ENCODE peak calls at places on chromosomes 5 and 9, in four cellular contexts. W is DND-41, T is B cell, A is GM10248. K is an unnamed sample.

GRCh38 chr5:53381-54174 is 38.4 kb upstream of the PLEKHG4B start:
- DNase-seq in T (no peak), A (no peak), W (no peak), K (no peak)

GRCh38 chr5:20636686-20637085 is 648.7 kb upstream of the CDH18 start:
- DNase-seq in A (no peak), W (no peak), T (no peak), K (no peak)

GRCh38 chr5:55172937-55173695 is at the start of gene CDC20B:
- DNase-seq in A (peak), W (peak), T (peak), K (peak)

GRCh38 chr9:113578279-113578865 is 114.8 kb downstream of the RGS3 start:
- DNase-seq in T (no peak), W (no peak), A (no peak), K (no peak)

GRCh38 chr9:79163544-79163943 is 408.2 kb upstream of the TLE4 start:
- DNase-seq in T (no peak), W (no peak), A (no peak), K (no peak)

GRCh38 chr5:24789631-24790354 is 145.0 kb upstream of the CDH10 start:
- DNase-seq in A (no peak), W (no peak), T (no peak), K (no peak)

GRCh38 chr9:15422355-15423327 is at the start of gene SNAPC3:
- DNase-seq in W (peak), A (peak), T (peak), K (peak)

GRCh38 chr5:143063175-143063970 is 293.2 kb downstream of the ARHGAP26 start:
- DNase-seq in A (no peak), T (no peak), W (no peak), K (no peak)

GRCh38 chr5:96537386-96537785 is 104.3 kb upstream of the PCSK1 start:
- DNase-seq in A (no peak), T (no peak), W (peak), K (no peak)

GRCh38 chr5:6804766-6805165 is 91.5 kb downstream of the TENT4A start:
- DNase-seq in T (no peak), A (no peak), W (no peak), K (no peak)

GRCh38 chr9:90801507-90802289 is at the start of gene SYK:
- DNase-seq in W (no peak), A (peak), T (peak), K (peak)

GRCh38 chr5:34499001-34499734 is 157.0 kb upstream of the RAI14 start:
- DNase-seq in W (no peak), T (peak), A (peak), K (no peak)

DNA sequence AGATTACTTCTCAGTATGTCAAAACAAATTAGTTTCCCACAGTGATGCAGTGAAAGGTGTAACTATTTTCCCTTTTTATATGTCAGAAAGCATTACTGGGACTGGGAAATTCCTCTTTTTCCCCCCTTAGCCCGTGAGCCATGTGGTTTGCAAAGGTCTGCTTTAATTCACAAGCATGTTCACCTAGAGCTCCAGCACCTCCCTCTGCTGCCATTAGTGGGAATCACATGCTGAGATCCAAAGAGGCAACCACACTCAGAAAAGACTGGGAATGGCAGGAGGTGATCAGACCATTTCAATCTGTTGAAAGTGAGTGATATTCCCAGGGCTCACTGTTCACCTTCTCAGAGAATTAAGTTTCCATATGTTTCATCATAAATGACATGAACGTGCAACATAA is 703.7 kb upstream of the WWC1 start:
- DNase-seq in T (no peak), W (no peak), A (no peak), K (no peak)
- TF ChIP-seq CTCF in T (no peak), W (no peak), A (no peak), K (no peak)

GRCh38 chr5:72522607-72523006 is 15.4 kb upstream of the ZNF366 start:
- DNase-seq in W (no peak), T (no peak), A (no peak), K (no peak)

GRCh38 chr5:72519191-72519590 is 12.0 kb upstream of the ZNF366 start:
- DNase-seq in A (no peak), T (no peak), W (no peak), K (no peak)

GRCh38 chr5:72525816-72526215 is 18.6 kb upstream of the ZNF366 start:
- DNase-seq in T (no peak), A (no peak), W (no peak), K (no peak)

GRCh38 chr5:72529383-72529782 is 22.2 kb upstream of the ZNF366 start:
- DNase-seq in A (no peak), W (no peak), T (no peak), K (no peak)

DNA sequence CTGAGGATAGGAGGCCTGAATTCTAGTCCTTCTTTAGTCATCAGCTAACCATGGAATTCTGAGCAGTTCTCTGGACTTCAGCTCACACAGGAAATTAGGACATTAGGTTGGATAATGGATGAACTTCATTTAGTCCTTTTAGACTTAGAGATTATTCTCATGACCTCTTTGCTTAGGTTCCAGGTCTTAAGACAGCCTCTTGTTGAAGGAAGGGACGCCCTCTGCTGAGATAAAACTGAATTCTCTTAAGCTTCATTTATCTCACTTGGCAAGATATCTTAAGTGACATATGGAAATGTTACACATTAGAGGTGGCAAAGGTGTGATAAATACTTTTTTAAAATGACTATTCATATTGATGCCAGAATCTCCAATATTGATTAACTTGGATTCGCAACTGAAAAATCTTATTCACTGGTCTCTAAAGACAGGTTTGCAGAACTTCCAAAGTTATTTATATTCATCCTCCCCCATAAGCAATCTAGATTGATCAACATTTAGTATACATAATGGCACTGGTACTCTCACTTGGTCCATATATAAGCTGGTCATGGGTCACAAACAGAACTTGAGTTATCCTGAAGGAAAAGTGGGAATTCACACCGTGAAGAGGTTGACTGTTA is 16.9 kb upstream of the ZNF366 start:
- DNase-seq in W (no peak), T (no peak), A (peak), K (no peak)
- TF ChIP-seq CTCF in W (peak), T (peak), A (peak), K (no peak)

DNA sequence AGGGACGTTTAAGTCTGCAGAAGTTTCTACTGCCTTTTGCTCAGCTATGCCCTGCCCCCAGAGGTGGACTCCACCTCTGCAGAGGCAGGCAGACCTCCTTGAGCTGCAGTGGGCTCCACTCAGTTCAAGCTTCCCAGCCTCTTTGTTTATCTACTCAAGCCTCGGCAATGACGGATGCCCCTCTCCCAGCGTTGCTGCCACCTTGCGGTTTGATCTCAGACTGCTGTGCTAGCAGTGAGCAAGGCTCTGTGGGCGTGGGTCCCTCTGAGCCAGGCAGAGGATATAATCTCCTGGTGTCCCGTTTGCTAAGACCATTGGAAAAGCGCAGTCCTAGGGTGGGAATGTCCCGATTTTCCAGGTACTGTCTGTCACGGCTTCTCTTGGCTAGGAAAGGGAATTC is 2188.5 kb upstream of the WWC1 start:
- DNase-seq in A (no peak), W (no peak), T (no peak), K (no peak)
- TF ChIP-seq CTCF in A (no peak), W (no peak), T (no peak), K (no peak)

GRCh38 chr5:51411917-51412316 is 28.7 kb downstream of the ISL1 start:
- DNase-seq in A (no peak), T (no peak), W (no peak), K (no peak)

GRCh38 chr5:51414516-51414915 is 31.3 kb downstream of the ISL1 start:
- DNase-seq in T (no peak), W (no peak), A (no peak), K (no peak)

DNA sequence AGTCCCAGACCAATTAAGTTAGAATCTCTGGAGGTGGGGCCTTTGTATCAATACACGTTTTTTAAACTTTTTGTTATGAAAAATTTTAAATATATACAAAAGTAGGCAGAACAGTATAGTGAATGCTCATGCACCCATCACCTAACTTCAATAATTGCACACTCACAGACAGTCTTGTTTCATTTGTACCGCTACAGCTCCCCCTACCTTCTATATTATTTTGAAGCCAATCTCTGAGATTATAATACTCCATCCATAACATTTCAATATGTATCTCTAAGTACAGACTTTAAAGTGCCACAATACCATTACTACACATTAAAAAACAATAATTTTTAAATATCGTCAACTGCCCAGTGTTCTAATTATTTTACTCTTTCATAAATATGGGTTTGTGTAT is 32.9 kb downstream of the ISL1 start:
- DNase-seq in W (no peak), A (no peak), T (no peak), K (no peak)
- TF ChIP-seq CTCF in W (peak), A (no peak), T (no peak), K (no peak)

DNA sequence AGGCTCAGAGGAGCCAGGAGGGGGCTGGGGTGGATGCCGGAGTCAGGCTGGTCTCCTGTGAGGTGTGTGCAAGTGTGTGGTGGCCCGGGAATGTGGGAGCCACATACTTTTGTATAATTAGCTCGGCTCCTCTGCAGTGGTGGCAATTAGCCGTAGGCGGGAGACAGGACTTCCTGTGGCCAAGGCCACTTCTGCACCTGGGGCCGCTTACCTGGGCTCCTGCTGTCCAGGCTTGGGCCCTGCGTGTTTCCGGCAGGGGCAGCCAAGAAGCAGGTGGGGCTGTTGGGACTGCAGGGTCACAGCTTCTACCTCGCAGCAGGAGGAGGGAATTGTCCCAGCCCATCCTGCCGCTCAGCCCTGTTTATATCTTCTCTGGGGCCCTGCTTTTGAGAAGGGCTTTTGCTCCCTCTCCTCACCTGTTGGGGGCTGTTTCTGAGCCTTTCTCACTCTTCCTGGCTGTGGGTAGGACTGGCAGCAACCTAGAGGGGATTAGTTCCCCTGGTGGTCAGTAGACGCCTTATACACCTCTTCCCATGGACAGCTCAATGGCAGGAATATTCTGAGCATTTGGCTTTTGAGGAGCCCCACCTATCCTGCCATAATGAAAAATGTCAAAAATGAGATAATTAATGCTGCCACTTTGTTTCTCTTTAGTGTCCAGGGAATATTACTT is 145.4 kb upstream of the PITX1 start:
- DNase-seq in W (no peak), A (no peak), T (no peak), K (no peak)
- TF ChIP-seq CTCF in W (no peak), A (no peak), T (no peak), K (no peak)

DNA sequence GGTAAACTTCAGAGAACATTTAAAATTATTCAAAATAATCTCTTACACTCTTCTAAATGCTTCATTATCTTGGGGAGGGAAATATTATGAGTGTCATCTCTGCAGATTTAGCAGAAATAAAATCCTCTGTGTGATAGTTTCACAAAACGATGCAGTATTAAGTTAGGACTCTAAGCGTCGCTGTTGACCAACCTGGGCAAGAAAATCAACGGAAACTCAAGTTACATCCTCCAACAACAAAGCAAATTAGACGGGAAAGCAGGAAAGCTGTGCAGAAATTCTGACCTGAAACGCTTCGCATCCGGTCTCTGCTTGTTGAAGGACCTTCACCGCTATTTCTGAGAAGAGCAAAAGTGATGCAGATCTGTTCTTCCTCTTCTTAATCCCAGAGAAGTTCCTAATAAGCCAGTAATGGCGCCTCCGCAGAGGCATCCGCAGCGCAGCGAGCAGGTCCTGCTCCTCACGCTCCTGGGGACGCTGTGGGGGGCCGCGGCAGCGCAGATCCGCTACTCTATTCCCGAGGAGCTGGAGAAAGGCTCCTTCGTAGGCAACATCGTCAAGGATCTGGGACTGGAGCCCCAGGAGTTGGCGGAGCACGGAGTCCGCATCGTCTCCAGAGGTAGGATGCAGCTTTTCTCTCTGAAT is at the start of gene PCDHGA6:
- DNase-seq in T (no peak), W (no peak), A (no peak), K (no peak)
- TF ChIP-seq CTCF in T (peak), W (no peak), A (peak), K (no peak)

GRCh38 chr5:177607452-177608192 is 7.7 kb downstream of the B4GALT7 start:
- DNase-seq in T (no peak), W (peak), A (peak), K (peak)
- TF ChIP-seq CTCF in T (peak), W (peak), A (peak), K (peak)

K was measured in natural killer cell.